ENCODE peak calls at places on chromosomes 13 and 19, in seven cellular contexts. Q is HCT116; G is heart left ventricle; H is cardiac muscle cell; O is GM23338; B is fibroblast of lung; S is activated CD8-positive, alpha-beta T cell treated with anti-CD3 and anti-CD28 coated beads for 36 hours. V is an unnamed sample.

GRCh38 chr13:98476106-98476505 is 100.8 kb downstream of the STK24 start:
- DNase-seq in S (peak), Q (no peak), G (no peak), H (peak), B (no peak), O (peak), V (no peak)

GRCh38 chr13:111265006-111265700 is 55.3 kb upstream of the TEX29 start:
- DNase-seq in S (no peak), B (no peak), G (no peak), Q (no peak), H (no peak), O (no peak), V (no peak)

GRCh38 chr19:8988204-8988603 is 22.0 kb downstream of the MUC16 start:
- DNase-seq in O (peak), G (no peak), H (no peak), B (no peak), Q (peak), S (peak), V (no peak)

GRCh38 chr13:32881074-32881791 is 135.0 kb upstream of the KL start:
- DNase-seq in G (no peak), Q (no peak), B (peak), H (peak), O (no peak), S (no peak), V (no peak)

GRCh38 chr13:33496336-33496735 is 210.8 kb upstream of the STARD13 start:
- DNase-seq in S (no peak), B (no peak), G (no peak), Q (no peak), H (no peak), O (no peak), V (no peak)

GRCh38 chr13:97946951-97947588 is 6.4 kb upstream of the IPO5 start:
- DNase-seq in S (no peak), O (no peak), H (peak), Q (no peak), B (peak), G (no peak), V (no peak)

GRCh38 chr19:18044825-18045304 is 36.9 kb downstream of the ARRDC2 start:
- DNase-seq in Q (no peak), O (peak), H (peak), G (peak), B (peak), S (peak), V (peak)

GRCh38 chr19:18225702-18226468 is at the start of gene PDE4C:
- DNase-seq in H (peak), O (peak), Q (no peak), G (peak), B (no peak), S (no peak), V (no peak)

GRCh38 chr13:26132756-26133155 is 80.9 kb upstream of the SHISA2 start:
- DNase-seq in S (peak), B (peak), Q (no peak), H (peak), O (peak), G (no peak), V (no peak)

GRCh38 chr13:33494596-33495214 is 209.2 kb upstream of the STARD13 start:
- DNase-seq in H (peak), O (peak), B (peak), S (peak), G (peak), Q (peak), V (no peak)

GRCh38 chr19:42529248-42529764 is 1.0 kb upstream of the CEACAM1 start:
- DNase-seq in Q (peak), S (peak), O (peak), B (peak), G (peak), H (peak), V (peak)

GRCh38 chr19:34179066-34179465 is 6.8 kb downstream of the LSM14A start:
- DNase-seq in H (no peak), S (no peak), Q (no peak), O (no peak), B (no peak), G (no peak), V (no peak)

GRCh38 chr13:95745752-95746151 is 68.8 kb downstream of the DNAJC3 start:
- DNase-seq in H (peak), S (no peak), Q (no peak), O (peak), B (no peak), G (no peak), V (no peak)

GRCh38 chr19:55454787-55455243 is 6.6 kb downstream of the ISOC2 start:
- DNase-seq in G (no peak), Q (no peak), S (peak), H (peak), O (peak), B (no peak), V (no peak)

GRCh38 chr19:6276447-6276846 is 3.3 kb downstream of the MLLT1 start:
- DNase-seq in S (no peak), H (peak), G (no peak), Q (no peak), B (peak), O (no peak), V (peak)

GRCh38 chr19:9827325-9828238 is at the start of gene UBL5:
- DNase-seq in G (peak), O (peak), S (peak), H (peak), Q (peak), B (peak), V (peak)

GRCh38 chr19:18606281-18607221 is at the start of gene CRLF1:
- DNase-seq in O (peak), Q (no peak), S (no peak), H (no peak), G (no peak), B (no peak), V (no peak)

GRCh38 chr13:61695147-61695546 is 279.5 kb upstream of the PCDH20 start:
- DNase-seq in H (no peak), B (peak), G (no peak), S (no peak), O (no peak), Q (peak), V (no peak)

GRCh38 chr19:41876847-41877489 is at the start of gene CD79A:
- DNase-seq in H (no peak), O (no peak), Q (no peak), G (no peak), B (no peak), S (peak), V (no peak)

GRCh38 chr13:38582133-38582532 is 104.7 kb upstream of the FREM2 start:
- DNase-seq in G (no peak), B (peak), H (peak), O (peak), Q (no peak), S (peak), V (peak)

GRCh38 chr19:53094749-53095575 is 8.3 kb downstream of the ZNF160 start:
- DNase-seq in O (peak), Q (no peak), H (no peak), B (no peak), S (no peak), G (no peak), V (no peak)

GRCh38 chr13:104011505-104012270 is 945.5 kb upstream of the SLC10A2 start:
- DNase-seq in S (no peak), O (peak), G (no peak), B (peak), H (peak), Q (no peak), V (peak)

GRCh38 chr13:34172048-34172447 is 354.1 kb downstream of the RFC3 start:
- DNase-seq in H (no peak), Q (no peak), S (no peak), B (no peak), G (no peak), O (no peak), V (no peak)

GRCh38 chr13:31742102-31742695 is 2.9 kb downstream of the RXFP2 start:
- DNase-seq in H (peak), B (peak), G (peak), Q (peak), S (peak), O (peak), V (peak)

GRCh38 chr19:17296976-17297375 is 6.2 kb downstream of the ABHD8 start:
- DNase-seq in H (no peak), G (no peak), O (no peak), Q (no peak), S (no peak), B (no peak), V (no peak)

GRCh38 chr13:33228645-33229445 is 56.7 kb downstream of the STARD13 start:
- DNase-seq in S (no peak), G (no peak), O (peak), H (peak), B (peak), Q (peak), V (no peak)

GRCh38 chr13:112740502-112741131 is 50.8 kb downstream of the ATP11A start:
- DNase-seq in O (no peak), S (no peak), Q (no peak), B (peak), H (peak), G (peak), V (peak)

GRCh38 chr13:112741185-112741755 is 51.4 kb downstream of the ATP11A start:
- DNase-seq in G (no peak), H (no peak), S (no peak), Q (no peak), O (no peak), B (no peak), V (no peak)

GRCh38 chr13:112735791-112736190 is 46.0 kb downstream of the ATP11A start:
- DNase-seq in O (peak), G (no peak), H (no peak), B (no peak), S (no peak), Q (no peak), V (no peak)

GRCh38 chr13:112737329-112737728 is 47.5 kb downstream of the ATP11A start:
- DNase-seq in B (no peak), Q (no peak), G (no peak), H (no peak), S (no peak), O (no peak), V (no peak)

GRCh38 chr13:112738606-112739005 is 48.8 kb downstream of the ATP11A start:
- DNase-seq in O (no peak), B (no peak), Q (no peak), H (no peak), S (no peak), G (no peak), V (no peak)
- TF ChIP-seq CTCF in O (no peak), B (no peak), Q (no peak), H (no peak), S (no peak), G (no peak), V (no peak)

DNA sequence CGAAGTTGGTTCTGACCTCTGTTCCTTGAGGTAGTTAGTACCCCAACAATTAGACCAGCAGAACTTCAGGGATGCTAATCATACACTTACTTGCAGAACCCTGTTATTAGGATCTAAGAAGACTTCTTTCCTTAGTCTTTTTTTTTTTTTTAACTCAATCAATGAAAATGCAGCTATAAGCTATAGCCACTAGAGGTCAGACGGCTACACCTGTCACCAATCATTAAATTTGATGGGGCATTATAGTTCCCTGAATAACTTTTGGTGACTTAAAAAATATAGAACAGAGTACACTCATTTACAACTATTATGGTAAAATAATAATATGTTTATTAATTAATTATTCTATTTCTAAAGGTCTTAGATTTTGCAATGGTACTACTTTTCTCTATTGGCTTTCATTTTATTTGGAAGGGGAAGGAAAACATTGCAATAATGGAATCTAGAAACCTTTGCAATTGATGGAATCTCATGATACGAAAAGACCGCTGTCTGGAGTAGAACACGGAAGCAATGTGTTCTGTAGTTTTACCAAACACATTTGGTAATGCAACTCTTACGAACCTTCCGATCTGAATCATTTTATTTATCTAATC is 483.2 kb downstream of the DIAPH3 start:
- DNase-seq in H (peak), O (peak), G (no peak), Q (peak), S (no peak), B (peak), V (no peak)
- TF ChIP-seq CTCF in H (peak), O (peak), G (peak), Q (peak), S (peak), B (peak), V (peak)

GRCh38 chr19:16064209-16064889 is 11.9 kb upstream of the TPM4 start:
- DNase-seq in O (no peak), Q (no peak), H (no peak), S (no peak), B (no peak), G (no peak), V (no peak)

GRCh38 chr19:16067205-16067938 is 8.9 kb upstream of the TPM4 start:
- DNase-seq in Q (peak), B (peak), H (peak), G (peak), O (no peak), S (no peak), V (no peak)

GRCh38 chr19:16068696-16069259 is 7.5 kb upstream of the TPM4 start:
- DNase-seq in G (no peak), B (peak), O (no peak), S (no peak), H (no peak), Q (no peak), V (no peak)

GRCh38 chr19:16069813-16070365 is 6.4 kb upstream of the TPM4 start:
- DNase-seq in S (no peak), B (no peak), Q (no peak), G (no peak), O (no peak), H (no peak), V (no peak)

DNA sequence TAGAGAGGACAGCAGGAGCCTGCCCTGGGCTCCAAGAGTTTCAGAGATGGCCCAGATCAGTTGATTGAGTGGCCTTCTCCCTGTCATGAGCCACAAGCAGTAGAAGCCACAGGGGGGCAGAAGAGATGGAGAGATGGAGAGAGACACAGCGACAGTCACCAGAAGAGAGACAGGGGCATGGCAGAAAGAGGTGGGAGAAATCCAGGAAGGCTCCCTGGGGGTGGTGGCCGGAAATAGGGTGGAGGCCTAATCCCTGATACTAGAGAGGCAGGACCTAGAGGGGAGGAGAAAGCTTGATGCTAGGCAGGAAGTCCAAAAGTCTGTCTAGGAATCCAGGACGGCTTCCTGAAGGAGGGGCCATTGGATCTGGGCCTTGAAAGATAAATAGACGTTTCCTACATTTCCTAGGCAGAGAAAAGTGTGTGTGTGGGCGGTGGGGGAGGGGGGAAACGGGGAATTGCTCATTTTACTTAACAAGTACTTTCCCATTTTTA is 9.6 kb upstream of the TPM4 start:
- DNase-seq in Q (peak), O (no peak), B (peak), S (peak), H (peak), G (peak), V (no peak)
- TF ChIP-seq CTCF in Q (peak), O (no peak), B (peak), S (peak), H (no peak), G (no peak), V (peak)

GRCh38 chr19:1850809-1851544 is 2.7 kb upstream of the REXO1 start:
- DNase-seq in Q (no peak), H (no peak), O (peak), G (no peak), S (no peak), B (no peak), V (no peak)
- TF ChIP-seq CTCF in Q (peak), H (no peak), O (peak), G (no peak), S (no peak), B (no peak), V (no peak)

GRCh38 chr19:38384209-38385027 is 3.4 kb downstream of the GGN start:
- DNase-seq in S (no peak), G (no peak), Q (no peak), O (peak), B (peak), H (no peak), V (no peak)

GRCh38 chr19:38386300-38386967 is 1.4 kb downstream of the GGN start:
- DNase-seq in O (peak), Q (no peak), S (no peak), H (no peak), B (no peak), G (no peak), V (no peak)

GRCh38 chr19:38385804-38386257 is 2.0 kb downstream of the GGN start:
- DNase-seq in B (no peak), S (peak), O (peak), Q (no peak), G (no peak), H (no peak), V (no peak)

GRCh38 chr19:38383743-38384142 is 4.1 kb downstream of the GGN start:
- DNase-seq in Q (no peak), S (no peak), H (no peak), G (no peak), B (no peak), O (no peak), V (no peak)

DNA sequence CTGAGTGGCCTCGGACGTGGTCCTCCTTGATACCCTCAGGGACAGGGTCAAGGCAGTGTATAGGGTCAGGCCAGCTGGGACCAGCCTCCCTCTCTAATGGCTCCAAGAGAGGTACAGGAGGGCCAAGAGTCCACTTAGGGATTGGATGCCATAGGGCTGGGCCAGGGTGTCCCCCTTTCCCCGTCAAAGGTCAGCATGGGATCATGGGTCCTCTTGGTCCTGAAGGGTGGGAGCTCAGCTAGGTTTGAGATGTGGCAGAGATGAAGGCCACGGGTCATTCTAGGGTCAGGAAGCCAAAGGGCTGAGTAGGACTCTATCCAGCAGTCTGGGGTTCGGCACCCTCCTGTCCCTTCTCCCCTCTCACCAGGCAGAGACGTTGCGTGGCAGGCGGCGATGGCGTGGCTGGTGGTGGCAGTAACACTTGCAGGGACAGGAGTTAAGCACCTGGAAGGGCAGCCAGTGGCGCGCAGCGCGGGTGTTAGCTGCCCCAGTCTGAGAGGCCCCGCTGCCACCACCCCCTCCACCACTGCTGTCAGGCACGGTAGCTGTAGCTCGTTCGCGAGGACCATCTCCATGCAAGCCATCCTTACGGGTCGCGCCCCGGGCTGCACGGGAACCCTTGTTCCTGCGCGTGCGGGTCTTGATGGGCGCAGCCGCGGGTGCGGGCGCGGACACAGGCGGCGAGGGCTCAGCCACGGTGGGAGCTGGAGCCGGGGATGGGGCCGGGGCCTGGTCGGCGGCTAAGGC is 2.6 kb downstream of the GGN start:
- DNase-seq in O (no peak), H (no peak), G (no peak), S (no peak), B (no peak), Q (no peak), V (no peak)
- TF ChIP-seq CTCF in O (peak), H (peak), G (no peak), S (no peak), B (no peak), Q (no peak), V (no peak)

DNA sequence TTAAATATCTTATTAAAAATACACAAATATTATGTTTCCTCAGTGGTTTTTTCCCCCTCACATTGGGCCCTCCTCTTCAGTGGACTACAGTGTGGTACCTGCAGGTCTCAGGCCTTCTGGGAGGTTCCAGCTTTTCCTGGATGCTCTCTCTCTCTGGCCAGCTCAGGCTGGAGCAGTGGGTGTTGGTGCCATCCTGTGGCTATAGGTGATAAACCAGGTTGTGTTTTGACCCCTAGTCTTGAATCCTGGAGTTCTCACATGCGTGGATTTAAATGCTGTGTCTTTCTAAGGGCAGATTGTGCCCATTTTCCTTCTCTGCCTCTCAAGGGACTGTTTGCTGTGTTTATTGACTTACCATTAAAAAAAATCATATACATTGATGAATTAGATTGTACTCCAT is 41.2 kb upstream of the ZNF527 start:
- DNase-seq in G (no peak), B (no peak), H (no peak), Q (no peak), S (no peak), O (peak), V (no peak)
- TF ChIP-seq CTCF in G (no peak), B (no peak), H (peak), Q (peak), S (no peak), O (peak), V (no peak)

GRCh38 chr13:43964698-43965097 is 85.0 kb downstream of the LACC1 start:
- DNase-seq in Q (no peak), H (no peak), S (no peak), G (no peak), B (no peak), O (no peak), V (no peak)

GRCh38 chr13:43961909-43962308 is 82.2 kb downstream of the LACC1 start:
- DNase-seq in G (no peak), Q (no peak), B (no peak), O (no peak), S (no peak), H (no peak), V (no peak)

GRCh38 chr13:43959291-43959690 is 79.6 kb downstream of the LACC1 start:
- DNase-seq in O (no peak), S (no peak), Q (no peak), H (no peak), G (no peak), B (no peak), V (no peak)

GRCh38 chr13:43965446-43965845 is 85.7 kb downstream of the LACC1 start:
- DNase-seq in B (no peak), O (no peak), Q (no peak), G (no peak), H (no peak), S (no peak), V (no peak)

GRCh38 chr13:43963726-43964125 is 84.0 kb downstream of the LACC1 start:
- DNase-seq in S (no peak), G (no peak), Q (peak), O (peak), H (no peak), B (no peak), V (no peak)
- TF ChIP-seq CTCF in S (no peak), G (no peak), Q (peak), O (peak), H (no peak), B (no peak), V (no peak)

GRCh38 chr19:14023404-14024235 is 4.3 kb upstream of the RLN3 start:
- DNase-seq in O (peak), H (peak), G (no peak), Q (no peak), S (peak), B (peak), V (peak)
- TF ChIP-seq CTCF in O (peak), H (peak), G (peak), Q (peak), S (no peak), B (peak), V (peak)